ENCODE peak calls at places on chromosomes 1 and 21, in eight cellular contexts. G is heart right ventricle; U is GM23338; C is vagina; X is ovary; V is CD8-positive, alpha-beta T cell; W is stomach; Q is CD4-positive, alpha-beta T cell. L is an unnamed sample. For H3K27me3, the result is how much of the 10 kb centered on the place peaks cover.

GRCh38 chr1:28365864-28366263 is 3.7 kb upstream of the PHACTR4 start:
- DNase-seq in G (no peak), U (no peak), C (no peak), X (no peak), V (no peak), W (no peak), Q (no peak), L (no peak)

GRCh38 chr1:210098376-210098775 is 134.2 kb upstream of the SERTAD4 start:
- DNase-seq in G (no peak), U (no peak), C (no peak), X (no peak), V (no peak), W (no peak), Q (no peak), L (no peak)

GRCh38 chr1:42209516-42210370 is 45.2 kb upstream of the GUCA2A start:
- DNase-seq in G (no peak), U (no peak), C (no peak), X (no peak), V (no peak), W (no peak), Q (no peak), L (no peak)

GRCh38 chr1:87786218-87786617 is 457.5 kb downstream of the LMO4 start:
- DNase-seq in G (no peak), U (no peak), C (no peak), X (no peak), V (no peak), W (no peak), Q (no peak), L (no peak)

GRCh38 chr1:100474838-100475237 is 63.1 kb upstream of the GPR88 start:
- DNase-seq in G (no peak), U (no peak), C (no peak), X (no peak), V (no peak), W (no peak), Q (no peak), L (no peak)

GRCh38 chr1:224497714-224498573 is 63.3 kb upstream of the WDR26 start:
- DNase-seq in G (peak), U (peak), C (no peak), X (no peak), V (peak), W (peak), Q (no peak), L (peak)

GRCh38 chr1:1212780-1213152 is 1.2 kb downstream of the TNFRSF4 start:
- DNase-seq in G (peak), U (no peak), C (no peak), X (no peak), V (no peak), W (peak), Q (peak), L (peak)

GRCh38 chr1:192610114-192610958 is 25.6 kb upstream of the RGS13 start:
- DNase-seq in G (no peak), U (peak), C (no peak), X (no peak), V (no peak), W (no peak), Q (no peak), L (no peak)

GRCh38 chr1:116075981-116076380 is 35.2 kb upstream of the MAB21L3 start:
- DNase-seq in G (no peak), U (no peak), C (no peak), X (no peak), V (no peak), W (no peak), Q (no peak), L (no peak)

GRCh38 chr1:56973898-56974752 is 8.3 kb upstream of the C8B start:
- DNase-seq in G (no peak), U (no peak), C (no peak), X (no peak), V (no peak), W (no peak), Q (no peak), L (no peak)

GRCh38 chr1:247451388-247452010 is 6.4 kb downstream of the OR2B11 start:
- DNase-seq in G (no peak), U (no peak), C (no peak), X (no peak), V (no peak), W (no peak), Q (no peak), L (no peak)

GRCh38 chr1:228794810-228795209 is 59.5 kb downstream of the RHOU start:
- DNase-seq in G (no peak), U (no peak), C (no peak), X (no peak), V (no peak), W (no peak), Q (no peak), L (no peak)

GRCh38 chr1:119001181-119002018 is 13.3 kb upstream of the TBX15 start:
- DNase-seq in G (no peak), U (peak), C (peak), X (no peak), V (no peak), W (no peak), Q (no peak), L (no peak)

GRCh38 chr1:201022178-201022823 is 1.2 kb downstream of the KIF21B start:
- DNase-seq in G (no peak), U (no peak), C (no peak), X (no peak), V (no peak), W (no peak), Q (no peak), L (no peak)

GRCh38 chr1:41810446-41810845 is 108.3 kb downstream of the HIVEP3 start:
- DNase-seq in G (no peak), U (peak), C (no peak), X (no peak), V (peak), W (no peak), Q (no peak), L (no peak)

GRCh38 chr1:93670141-93670540 is 11.5 kb downstream of the BCAR3 start:
- DNase-seq in G (peak), U (no peak), C (no peak), X (peak), V (no peak), W (peak), Q (no peak), L (peak)

GRCh38 chr1:160884579-160884978 is 401 bp downstream of the ITLN1 start:
- DNase-seq in G (no peak), U (peak), C (no peak), X (no peak), V (no peak), W (no peak), Q (no peak), L (no peak)

GRCh38 chr21:45136927-45137611 is 62.7 kb downstream of the ADARB1 start:
- DNase-seq in G (peak), U (peak), C (no peak), X (peak), V (peak), W (peak), Q (peak), L (peak)

GRCh38 chr1:199954701-199955100 is 72.8 kb upstream of the NR5A2 start:
- DNase-seq in G (no peak), U (peak), C (no peak), X (no peak), V (no peak), W (no peak), Q (no peak), L (no peak)

GRCh38 chr1:99737016-99737415 is 29.4 kb downstream of the FRRS1 start:
- DNase-seq in G (peak), U (peak), C (no peak), X (no peak), V (no peak), W (no peak), Q (no peak), L (no peak)

GRCh38 chr1:90114521-90115141 is 119.7 kb downstream of the ZNF326 start:
- DNase-seq in G (no peak), U (peak), C (no peak), X (no peak), V (no peak), W (no peak), Q (no peak), L (no peak)

GRCh38 chr1:207842506-207842905 is 68.4 kb downstream of the CD34 start:
- DNase-seq in G (no peak), U (no peak), C (no peak), X (no peak), V (peak), W (no peak), Q (no peak), L (no peak)

GRCh38 chr1:4796161-4796998 is 142.0 kb downstream of the AJAP1 start:
- DNase-seq in G (no peak), U (no peak), C (no peak), X (no peak), V (no peak), W (no peak), Q (no peak), L (no peak)

GRCh38 chr21:44426663-44427191 is 28.6 kb upstream of the LRRC3 start:
- DNase-seq in G (no peak), U (no peak), C (no peak), X (no peak), V (no peak), W (no peak), Q (no peak), L (no peak)

GRCh38 chr1:41784516-41785279 is 134.0 kb downstream of the HIVEP3 start:
- DNase-seq in G (no peak), U (no peak), C (no peak), X (no peak), V (no peak), W (no peak), Q (no peak), L (no peak)

GRCh38 chr1:159171254-159171687 is at the start of gene CADM3:
- DNase-seq in G (no peak), U (peak), C (no peak), X (no peak), V (no peak), W (no peak), Q (no peak), L (no peak)

DNA sequence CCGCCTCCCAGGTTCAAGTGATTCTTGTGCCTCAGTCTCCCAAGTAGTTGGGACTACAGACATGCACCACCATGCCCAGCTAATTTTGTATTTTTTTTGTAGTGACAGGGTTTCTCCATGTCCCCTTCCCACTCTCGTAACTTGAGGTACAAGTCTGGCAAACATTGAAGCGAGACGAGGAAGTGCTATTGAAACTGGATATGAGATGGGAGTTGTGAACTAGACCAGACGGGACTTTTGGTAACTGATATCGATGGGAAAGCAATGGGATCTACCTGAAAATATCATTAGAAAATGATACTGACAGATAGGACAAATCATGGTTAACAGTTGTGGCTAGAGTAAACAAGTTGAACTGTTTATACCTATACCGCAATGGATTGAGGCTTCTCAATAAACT is 95.2 kb upstream of the TRABD2B start:
- DNase-seq in G (no peak), U (no peak), C (no peak), X (no peak), V (no peak), W (no peak), Q (no peak), L (no peak)
- H3K27me3 ChIP-seq in G (under half), U (under half), C (under half), X (under half), V (under half), W (under half), Q (under half), L (under half)

DNA sequence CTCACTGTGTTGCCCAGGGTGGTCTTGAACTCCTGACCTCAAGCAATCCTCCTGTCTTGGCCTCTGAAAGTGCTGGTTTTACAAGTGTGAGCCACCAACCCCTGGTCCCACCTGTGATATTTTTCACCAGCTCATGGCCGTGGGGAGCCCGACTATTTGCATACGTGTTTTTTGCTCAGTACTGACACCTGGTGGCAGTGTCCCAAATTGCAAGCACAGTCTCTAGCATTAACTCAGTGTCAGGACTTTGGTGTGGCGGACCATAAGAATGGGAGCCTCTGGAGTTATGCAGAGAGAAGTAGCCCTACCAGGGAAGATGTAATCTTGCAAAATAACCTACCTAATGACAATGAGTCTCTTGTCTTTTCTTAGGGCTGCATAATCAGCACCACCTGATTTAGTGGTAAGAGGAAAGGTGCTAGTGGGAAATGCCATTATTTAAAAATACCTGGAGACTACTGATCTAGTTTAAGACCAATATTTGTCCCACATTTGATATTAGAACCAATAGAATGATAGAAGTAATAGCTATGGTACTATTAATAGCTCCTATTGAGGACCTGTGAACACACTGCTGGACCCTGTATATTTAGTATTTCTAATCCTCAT is 305.4 kb downstream of the DISC1 start:
- DNase-seq in G (no peak), U (peak), C (no peak), X (no peak), V (peak), W (no peak), Q (no peak), L (no peak)
- TF ChIP-seq CTCF in G (peak), U (peak), C (no peak), X (no peak), V (peak), W (peak), Q (peak), L (peak)

GRCh38 chr1:22323846-22324504 is 127.7 kb upstream of the ZBTB40 start:
- DNase-seq in G (no peak), U (no peak), C (no peak), X (no peak), V (peak), W (peak), Q (no peak), L (no peak)

GRCh38 chr1:22320703-22321344 is 130.8 kb upstream of the ZBTB40 start:
- DNase-seq in G (no peak), U (no peak), C (no peak), X (no peak), V (peak), W (no peak), Q (no peak), L (no peak)

GRCh38 chr1:22321917-22322316 is 129.7 kb upstream of the ZBTB40 start:
- DNase-seq in G (no peak), U (no peak), C (no peak), X (no peak), V (peak), W (no peak), Q (no peak), L (no peak)

GRCh38 chr1:22325531-22326371 is 125.9 kb upstream of the ZBTB40 start:
- DNase-seq in G (no peak), U (no peak), C (peak), X (no peak), V (peak), W (peak), Q (no peak), L (no peak)

DNA sequence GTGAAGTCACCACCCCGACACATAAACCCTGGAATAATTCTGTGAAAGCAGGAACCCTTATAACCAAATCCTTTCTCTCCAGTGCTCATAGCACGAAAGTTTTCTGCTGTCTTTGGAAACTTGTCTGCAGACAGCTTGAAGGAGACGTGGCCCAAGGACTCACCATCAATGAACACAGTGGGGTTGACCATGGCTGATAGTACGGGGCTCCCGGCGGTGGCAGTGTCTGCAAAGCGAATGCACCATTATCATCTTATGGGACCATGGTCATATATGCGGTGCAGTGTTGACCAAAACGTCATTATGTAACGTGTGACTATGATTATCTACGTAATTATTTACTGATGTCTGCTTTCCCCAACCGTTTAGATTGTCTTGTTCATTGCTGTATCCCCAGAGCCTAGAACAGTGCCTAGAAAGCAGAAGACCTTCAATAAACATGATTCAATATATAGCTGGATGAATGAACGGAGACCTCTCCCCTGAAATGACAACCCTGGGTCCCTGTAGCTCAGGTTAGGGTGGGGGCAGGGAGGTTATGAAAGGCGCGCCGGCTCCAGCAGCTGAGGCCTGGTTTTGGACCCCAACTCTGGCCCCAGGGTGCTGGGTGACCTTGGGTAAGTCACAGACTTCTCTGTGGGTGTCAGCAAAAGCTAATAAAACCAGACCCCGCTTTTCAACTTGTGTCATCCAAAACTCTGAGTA is 128.4 kb upstream of the ZBTB40 start:
- DNase-seq in G (no peak), U (no peak), C (peak), X (no peak), V (peak), W (no peak), Q (no peak), L (no peak)
- H3K27me3 ChIP-seq in G (under half), U (under half), C (under half), X (under half), V (under half), W (under half), Q (under half), L (under half)

GRCh38 chr1:212916395-212917133 is 33.8 kb upstream of the VASH2 start:
- DNase-seq in G (peak), U (peak), C (peak), X (peak), V (no peak), W (peak), Q (no peak), L (peak)
- TF ChIP-seq CTCF in G (peak), U (no peak), C (no peak), X (no peak), V (no peak), W (no peak), Q (no peak), L (no peak)

GRCh38 chr1:156356875-156357534 is 12.0 kb upstream of the RHBG start:
- DNase-seq in G (no peak), U (peak), C (no peak), X (peak), V (peak), W (peak), Q (peak), L (no peak)

GRCh38 chr1:156357977-156358376 is 11.0 kb upstream of the RHBG start:
- DNase-seq in G (no peak), U (no peak), C (no peak), X (no peak), V (no peak), W (no peak), Q (no peak), L (no peak)

GRCh38 chr1:156360534-156360933 is 8.5 kb upstream of the RHBG start:
- DNase-seq in G (no peak), U (no peak), C (no peak), X (no peak), V (no peak), W (no peak), Q (no peak), L (no peak)

GRCh38 chr1:156359973-156360372 is 9.0 kb upstream of the RHBG start:
- DNase-seq in G (no peak), U (peak), C (no peak), X (no peak), V (no peak), W (no peak), Q (no peak), L (no peak)

GRCh38 chr1:156356262-156356874 is 12.6 kb upstream of the RHBG start:
- DNase-seq in G (no peak), U (no peak), C (no peak), X (no peak), V (no peak), W (no peak), Q (no peak), L (no peak)
- H3K27me3 ChIP-seq in G (half or more), U (under half), C (under half), X (under half), V (under half), W (under half), Q (under half), L (under half)

GRCh38 chr1:51559064-51559500 is 40.0 kb upstream of the EPS15 start:
- DNase-seq in G (no peak), U (peak), C (no peak), X (no peak), V (no peak), W (no peak), Q (no peak), L (no peak)
- TF ChIP-seq CTCF in G (no peak), U (no peak), C (no peak), X (no peak), V (no peak), W (no peak), Q (no peak), L (no peak)